ENCODE peak calls at places on chromosomes 5 and 9, in six cellular contexts. One of them, this sample, is unnamed.

GRCh38 chr9:95088421-95089161 is 228.9 kb downstream of the FANCC start:
- DNase-seq in tibial nerve: no peak
- DNase-seq in spleen: peak; percentile 62
- DNase-seq in testis: no peak
- DNase-seq in HCT116: no peak
- DNase-seq in stomach: no peak
- DNase-seq in this sample: no peak

GRCh38 chr9:20725675-20726074 is 41.6 kb downstream of the FOCAD start:
- DNase-seq in tibial nerve: no peak
- DNase-seq in spleen: no peak
- DNase-seq in testis: no peak
- DNase-seq in HCT116: no peak
- DNase-seq in stomach: no peak
- DNase-seq in this sample: no peak

GRCh38 chr5:129460951-129461815 is 1.1 kb downstream of the ADAMTS19 start:
- DNase-seq in tibial nerve: no peak
- DNase-seq in spleen: peak; percentile 74
- DNase-seq in testis: peak; percentile 29
- DNase-seq in HCT116: no peak
- DNase-seq in stomach: peak; percentile 51
- DNase-seq in this sample: peak; percentile 55

GRCh38 chr9:136178061-136178772 is 26.7 kb downstream of the LHX3 start:
- DNase-seq in tibial nerve: no peak
- DNase-seq in spleen: no peak
- DNase-seq in testis: no peak
- DNase-seq in HCT116: no peak
- DNase-seq in stomach: no peak
- DNase-seq in this sample: no peak

GRCh38 chr9:251398-251797 is 36.7 kb downstream of the DOCK8 start:
- DNase-seq in tibial nerve: no peak
- DNase-seq in spleen: no peak
- DNase-seq in testis: no peak
- DNase-seq in HCT116: no peak
- DNase-seq in stomach: no peak
- DNase-seq in this sample: peak; percentile 89

GRCh38 chr9:26537211-26537610 is 355.4 kb downstream of the CAAP1 start:
- DNase-seq in tibial nerve: no peak
- DNase-seq in spleen: no peak
- DNase-seq in testis: no peak
- DNase-seq in HCT116: no peak
- DNase-seq in stomach: no peak
- DNase-seq in this sample: no peak

GRCh38 chr5:148849461-148849860 is 23.1 kb downstream of the ADRB2 start:
- DNase-seq in tibial nerve: no peak
- DNase-seq in spleen: no peak
- DNase-seq in testis: no peak
- DNase-seq in HCT116: no peak
- DNase-seq in stomach: no peak
- DNase-seq in this sample: no peak

GRCh38 chr9:110065527-110065926 is 142.4 kb downstream of the C9orf152 start:
- DNase-seq in tibial nerve: no peak
- DNase-seq in spleen: no peak
- DNase-seq in testis: no peak
- DNase-seq in HCT116: no peak
- DNase-seq in stomach: no peak
- DNase-seq in this sample: no peak

GRCh38 chr9:93864840-93865239 is 90.3 kb downstream of the BARX1 start:
- DNase-seq in tibial nerve: no peak
- DNase-seq in spleen: no peak
- DNase-seq in testis: no peak
- DNase-seq in HCT116: no peak
- DNase-seq in stomach: no peak
- DNase-seq in this sample: no peak

GRCh38 chr9:70569070-70569772 is 154.8 kb upstream of the KLF9 start:
- DNase-seq in tibial nerve: no peak
- DNase-seq in spleen: no peak
- DNase-seq in testis: no peak
- DNase-seq in HCT116: no peak
- DNase-seq in stomach: no peak
- DNase-seq in this sample: no peak

GRCh38 chr9:112166176-112167140 is 8.6 kb downstream of the SUSD1 start:
- DNase-seq in tibial nerve: peak; percentile 46
- DNase-seq in spleen: no peak
- DNase-seq in testis: no peak
- DNase-seq in HCT116: no peak
- DNase-seq in stomach: no peak
- DNase-seq in this sample: peak; percentile 10

GRCh38 chr5:118033686-118034338 is 954.5 kb downstream of the DTWD2 start:
- DNase-seq in tibial nerve: no peak
- DNase-seq in spleen: peak; percentile 72
- DNase-seq in testis: no peak
- DNase-seq in HCT116: no peak
- DNase-seq in stomach: no peak
- DNase-seq in this sample: no peak

GRCh38 chr5:158506648-158507047 is 593.1 kb downstream of the EBF1 start:
- DNase-seq in tibial nerve: no peak
- DNase-seq in spleen: no peak
- DNase-seq in testis: no peak
- DNase-seq in HCT116: no peak
- DNase-seq in stomach: no peak
- DNase-seq in this sample: no peak

GRCh38 chr5:59008816-59009473 is 426.1 kb downstream of the RAB3C start:
- DNase-seq in tibial nerve: no peak
- DNase-seq in spleen: no peak
- DNase-seq in testis: no peak
- DNase-seq in HCT116: no peak
- DNase-seq in stomach: no peak
- DNase-seq in this sample: no peak

GRCh38 chr5:171453056-171453725 is 33.7 kb downstream of the FGF18 start:
- DNase-seq in tibial nerve: no peak
- DNase-seq in spleen: no peak
- DNase-seq in testis: no peak
- DNase-seq in HCT116: no peak
- DNase-seq in stomach: no peak
- DNase-seq in this sample: no peak

GRCh38 chr5:132342291-132343180 is 27.0 kb upstream of the SLC22A5 start:
- DNase-seq in tibial nerve: no peak
- DNase-seq in spleen: no peak
- DNase-seq in testis: no peak
- DNase-seq in HCT116: no peak
- DNase-seq in stomach: no peak
- DNase-seq in this sample: no peak

GRCh38 chr5:39283231-39283818 is 64.0 kb upstream of the FYB1 start:
- DNase-seq in tibial nerve: no peak
- DNase-seq in spleen: no peak
- DNase-seq in testis: peak; percentile 55
- DNase-seq in HCT116: peak; percentile 12
- DNase-seq in stomach: no peak
- DNase-seq in this sample: peak; percentile 68

GRCh38 chr9:123411636-123412035 is 55.6 kb downstream of the CRB2 start:
- DNase-seq in tibial nerve: no peak
- DNase-seq in spleen: peak; percentile 44
- DNase-seq in testis: no peak
- DNase-seq in HCT116: no peak
- DNase-seq in stomach: no peak
- DNase-seq in this sample: no peak

GRCh38 chr9:135905380-135906282 is 1.7 kb downstream of the CAMSAP1 start:
- DNase-seq in tibial nerve: no peak
- DNase-seq in spleen: peak; percentile 70
- DNase-seq in testis: no peak
- DNase-seq in HCT116: peak; percentile 53
- DNase-seq in stomach: peak; percentile 35
- DNase-seq in this sample: peak; percentile 52

GRCh38 chr5:150395690-150395979 is 17.1 kb downstream of the CD74 start:
- DNase-seq in tibial nerve: no peak
- DNase-seq in spleen: no peak
- DNase-seq in testis: no peak
- DNase-seq in HCT116: no peak
- DNase-seq in stomach: no peak
- DNase-seq in this sample: no peak

GRCh38 chr5:150392680-150393079 is 20.0 kb downstream of the CD74 start:
- DNase-seq in tibial nerve: no peak
- DNase-seq in spleen: no peak
- DNase-seq in testis: no peak
- DNase-seq in HCT116: no peak
- DNase-seq in stomach: no peak
- DNase-seq in this sample: no peak

GRCh38 chr5:150396247-150396646 is 16.5 kb downstream of the CD74 start:
- DNase-seq in tibial nerve: no peak
- DNase-seq in spleen: no peak
- DNase-seq in testis: no peak
- DNase-seq in HCT116: no peak
- DNase-seq in stomach: no peak
- DNase-seq in this sample: no peak

GRCh38 chr5:150394103-150394502 is 18.6 kb downstream of the CD74 start:
- DNase-seq in tibial nerve: no peak
- DNase-seq in spleen: no peak
- DNase-seq in testis: no peak
- DNase-seq in HCT116: no peak
- DNase-seq in stomach: no peak
- DNase-seq in this sample: no peak

GRCh38 chr5:150394912-150395689 is 17.6 kb downstream of the CD74 start:
- DNase-seq in tibial nerve: no peak
- DNase-seq in spleen: no peak
- DNase-seq in testis: no peak
- DNase-seq in HCT116: no peak
- DNase-seq in stomach: no peak
- DNase-seq in this sample: no peak
- TF ChIP-seq POLR2A in tibial nerve: no peak
- TF ChIP-seq POLR2A in spleen: no peak
- TF ChIP-seq POLR2A in testis: no peak
- TF ChIP-seq POLR2A in HCT116: no peak
- TF ChIP-seq POLR2A in stomach: no peak
- TF ChIP-seq POLR2A in this sample: no peak

GRCh38 chr5:64576241-64576640 is 70.4 kb downstream of the RGS7BP start:
- DNase-seq in tibial nerve: no peak
- DNase-seq in spleen: no peak
- DNase-seq in testis: no peak
- DNase-seq in HCT116: no peak
- DNase-seq in stomach: no peak
- DNase-seq in this sample: no peak
- TF ChIP-seq POLR2A in tibial nerve: no peak
- TF ChIP-seq POLR2A in spleen: no peak
- TF ChIP-seq POLR2A in testis: no peak
- TF ChIP-seq POLR2A in HCT116: no peak
- TF ChIP-seq POLR2A in stomach: no peak
- TF ChIP-seq POLR2A in this sample: no peak

DNA sequence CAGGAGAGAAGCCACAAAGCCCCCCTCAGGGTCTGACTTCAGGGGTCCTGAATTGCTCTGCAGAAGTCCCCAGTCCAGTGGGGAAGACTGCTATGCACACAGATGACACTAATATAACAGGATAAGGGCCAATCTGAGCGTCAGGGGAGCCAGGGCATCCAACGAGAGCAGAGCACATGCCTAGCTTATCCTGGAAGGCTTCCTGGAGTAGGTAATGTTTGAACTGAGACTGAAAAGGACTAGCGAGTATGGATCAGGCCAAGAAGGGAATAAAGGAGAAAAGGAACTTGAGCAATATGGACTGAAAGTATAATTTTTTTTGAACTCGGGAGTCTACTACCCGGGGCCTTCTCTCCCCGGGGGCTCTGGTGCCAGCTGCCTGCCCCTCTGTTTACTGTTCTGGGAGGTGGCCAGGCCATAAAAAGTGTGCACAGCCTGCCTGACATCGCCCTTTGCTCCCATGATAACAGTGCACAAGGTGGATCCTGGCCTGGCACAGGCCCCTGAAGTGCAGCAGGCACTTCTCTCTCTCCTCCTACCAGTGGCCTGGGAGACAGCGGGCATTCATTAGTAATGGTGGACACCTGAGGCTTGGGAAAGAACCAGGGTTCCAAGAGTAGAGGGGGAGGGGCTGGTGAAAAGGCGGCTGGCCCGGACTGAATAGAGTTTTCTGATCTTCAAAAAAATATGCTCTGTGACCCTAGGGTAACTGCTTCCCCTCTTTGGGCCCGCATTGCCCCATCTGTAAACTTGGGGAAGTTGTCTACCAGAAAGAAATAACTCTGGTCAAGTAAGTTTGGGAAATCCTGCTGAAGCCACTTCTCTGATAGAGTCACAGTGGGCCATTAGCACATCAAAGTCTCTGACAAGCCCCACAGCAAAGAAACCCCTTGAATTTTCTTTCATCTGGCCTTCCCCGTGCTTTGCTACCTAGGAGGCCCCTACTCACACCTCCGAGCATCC is 4.6 kb upstream of the SLC6A7 start:
- DNase-seq in tibial nerve: no peak
- DNase-seq in spleen: no peak
- DNase-seq in testis: no peak
- DNase-seq in HCT116: no peak
- DNase-seq in stomach: peak; percentile 38
- DNase-seq in this sample: no peak
- TF ChIP-seq POLR2A in tibial nerve: no peak
- TF ChIP-seq POLR2A in spleen: no peak
- TF ChIP-seq POLR2A in testis: no peak
- TF ChIP-seq POLR2A in HCT116: no peak
- TF ChIP-seq POLR2A in stomach: no peak
- TF ChIP-seq POLR2A in this sample: no peak

GRCh38 chr5:56854920-56855319 is 39.6 kb downstream of the MAP3K1 start:
- DNase-seq in tibial nerve: no peak
- DNase-seq in spleen: no peak
- DNase-seq in testis: no peak
- DNase-seq in HCT116: no peak
- DNase-seq in stomach: no peak
- DNase-seq in this sample: no peak

GRCh38 chr5:56862909-56863308 is 46.5 kb upstream of the SETD9 start:
- DNase-seq in tibial nerve: no peak
- DNase-seq in spleen: no peak
- DNase-seq in testis: no peak
- DNase-seq in HCT116: no peak
- DNase-seq in stomach: no peak
- DNase-seq in this sample: no peak

GRCh38 chr5:56856779-56857178 is 41.4 kb downstream of the MAP3K1 start:
- DNase-seq in tibial nerve: no peak
- DNase-seq in spleen: no peak
- DNase-seq in testis: no peak
- DNase-seq in HCT116: no peak
- DNase-seq in stomach: no peak
- DNase-seq in this sample: no peak

GRCh38 chr5:56861893-56862485 is 46.6 kb downstream of the MAP3K1 start:
- DNase-seq in tibial nerve: no peak
- DNase-seq in spleen: no peak
- DNase-seq in testis: no peak
- DNase-seq in HCT116: no peak
- DNase-seq in stomach: no peak
- DNase-seq in this sample: no peak

DNA sequence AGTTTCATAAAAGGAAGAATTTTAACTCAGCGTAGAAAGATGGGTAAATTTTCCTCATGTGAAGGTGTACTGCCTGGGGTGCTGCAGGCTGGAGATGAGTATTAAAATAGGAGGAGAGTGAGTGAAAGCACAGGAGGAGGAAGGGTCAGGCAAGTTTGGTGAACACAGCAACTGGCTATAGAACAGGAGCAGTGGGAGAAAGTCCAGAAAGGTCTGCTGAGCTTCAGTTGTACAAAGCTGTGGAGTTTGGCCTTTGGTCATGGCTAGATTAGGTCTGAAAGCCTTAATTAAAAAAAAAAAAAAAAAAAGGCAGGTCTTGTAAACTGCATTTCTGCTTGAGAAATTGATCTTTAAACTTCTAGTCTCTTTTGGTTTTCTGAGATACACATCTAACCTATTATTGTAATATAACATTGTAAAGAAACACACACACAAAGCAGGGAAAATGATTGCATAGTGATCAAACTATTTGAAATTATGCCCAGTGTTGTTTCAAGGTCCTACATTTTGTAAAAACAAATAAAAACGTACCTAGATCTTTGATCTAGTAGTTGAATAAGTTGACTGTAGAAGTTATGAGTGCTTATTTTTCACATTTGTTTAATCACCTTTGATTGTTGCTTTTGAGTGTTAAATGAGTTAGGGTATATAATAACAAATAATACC is 43.6 kb downstream of the MAP3K1 start:
- DNase-seq in tibial nerve: no peak
- DNase-seq in spleen: no peak
- DNase-seq in testis: no peak
- DNase-seq in HCT116: no peak
- DNase-seq in stomach: no peak
- DNase-seq in this sample: no peak
- TF ChIP-seq POLR2A in tibial nerve: no peak
- TF ChIP-seq POLR2A in spleen: no peak
- TF ChIP-seq POLR2A in testis: no peak
- TF ChIP-seq POLR2A in HCT116: no peak
- TF ChIP-seq POLR2A in stomach: no peak
- TF ChIP-seq POLR2A in this sample: no peak

This sample was measured in erythroblast.